ENCODE peak calls at places on chromosomes 3 and 15, in eight cellular contexts. A, K, J, Y, D, H, M and R are unnamed samples.

GRCh38 chr15:70102827-70103226 is 5.1 kb upstream of the TLE3 start:
- DNase-seq in K (no peak), A (no peak), Y (no peak), D (no peak), H (no peak), M (no peak), J (no peak), R (no peak)

GRCh38 chr3:188692700-188693099 is 479.1 kb upstream of the TPRG1 start:
- DNase-seq in K (no peak), Y (no peak), J (no peak), M (no peak), A (no peak), H (no peak), D (no peak), R (no peak)

GRCh38 chr3:42247576-42248027 is 18.4 kb downstream of the CCK start:
- DNase-seq in K (peak; percentile 65), H (peak; percentile 33), D (peak; percentile 11), J (no peak), M (peak; percentile 60), Y (peak; percentile 62), A (peak; percentile 56), R (peak; percentile 56)

GRCh38 chr3:49054344-49054862 is 25.2 kb upstream of the IMPDH2 start:
- DNase-seq in Y (no peak), J (no peak), M (no peak), D (no peak), K (no peak), H (no peak), A (no peak), R (no peak)

GRCh38 chr15:44125879-44126278 is 69.2 kb downstream of the FRMD5 start:
- DNase-seq in H (no peak), J (no peak), D (no peak), A (no peak), Y (no peak), M (no peak), K (no peak), R (no peak)

GRCh38 chr3:155908086-155908485 is 37.6 kb downstream of the GMPS start:
- DNase-seq in A (no peak), H (no peak), D (no peak), J (no peak), M (no peak), Y (peak; percentile 56), K (no peak), R (no peak)

GRCh38 chr3:100761211-100761921 is 52.1 kb downstream of the TFG start:
- DNase-seq in A (no peak), Y (no peak), M (no peak), J (no peak), K (no peak), D (peak; percentile 4), H (no peak), R (no peak)

GRCh38 chr3:153215971-153216370 is 53.9 kb downstream of the RAP2B start:
- DNase-seq in K (peak; percentile 18), Y (no peak), A (no peak), D (no peak), J (peak; percentile 73), H (no peak), M (no peak), R (no peak)

GRCh38 chr15:74615313-74616019 is at the start of gene CLK3:
- DNase-seq in K (peak; percentile 97), M (peak; percentile 96), D (peak; percentile 95), J (peak; percentile 82), A (peak; percentile 96), Y (peak; percentile 90), H (peak; percentile 97), R (peak; percentile 92)

GRCh38 chr3:124802702-124803101 is 72.5 kb downstream of the UMPS start:
- DNase-seq in A (no peak), K (no peak), D (no peak), M (no peak), H (no peak), J (no peak), Y (no peak), R (no peak)

GRCh38 chr15:64897345-64897985 is 14.2 kb upstream of the ANKDD1A start:
- DNase-seq in Y (peak; percentile 81), H (no peak), J (peak; percentile 64), A (no peak), K (peak; percentile 86), D (no peak), M (no peak), R (no peak)

GRCh38 chr15:70580286-70580685 is 183.1 kb downstream of the UACA start:
- DNase-seq in H (no peak), K (no peak), J (no peak), M (no peak), D (no peak), Y (no peak), A (no peak), R (no peak)

GRCh38 chr3:170007031-170007663 is 30.6 kb upstream of the GPR160 start:
- DNase-seq in M (no peak), D (no peak), A (peak; percentile 19), J (peak; percentile 69), Y (peak; percentile 68), K (peak; percentile 28), H (no peak), R (no peak)

GRCh38 chr15:65184305-65184943 is 718 bp downstream of the CLPX start:
- DNase-seq in K (peak; percentile 74), A (peak; percentile 24), J (no peak), Y (peak; percentile 40), D (no peak), M (peak; percentile 1), H (peak; percentile 6), R (peak; percentile 68)

GRCh38 chr3:73225161-73225861 is 163.9 kb downstream of the EBLN2 start:
- DNase-seq in K (no peak), H (no peak), D (no peak), A (no peak), M (no peak), J (no peak), Y (no peak), R (no peak)

GRCh38 chr15:89083246-89083645 is 5.0 kb upstream of the ABHD2 start:
- DNase-seq in Y (no peak), A (no peak), H (no peak), D (no peak), J (no peak), K (no peak), M (no peak), R (peak; percentile 45)

GRCh38 chr15:58669108-58669507 is 80.4 kb downstream of the ADAM10 start:
- DNase-seq in H (no peak), M (no peak), Y (no peak), A (no peak), K (no peak), J (no peak), D (no peak), R (no peak)

GRCh38 chr3:196604548-196604947 is 34.9 kb upstream of the NRROS start:
- DNase-seq in J (no peak), H (no peak), K (no peak), M (no peak), A (peak; percentile 47), Y (no peak), D (peak; percentile 30), R (no peak)

GRCh38 chr3:175386630-175387029 is 527.5 kb downstream of the NAALADL2 start:
- DNase-seq in Y (peak; percentile 85), H (no peak), J (peak; percentile 79), M (no peak), A (no peak), K (peak; percentile 64), D (no peak), R (peak; percentile 80)

GRCh38 chr3:42530073-42530472 is 27.6 kb downstream of the VIPR1 start:
- DNase-seq in H (no peak), Y (no peak), M (no peak), A (no peak), J (no peak), D (no peak), K (no peak), R (no peak)

GRCh38 chr3:33417051-33417673 is 23.0 kb downstream of the UBP1 start:
- DNase-seq in J (no peak), A (no peak), D (no peak), H (no peak), Y (peak; percentile 65), M (no peak), K (no peak), R (no peak)

GRCh38 chr3:51337666-51338065 is 47.4 kb upstream of the MANF start:
- DNase-seq in H (no peak), J (no peak), K (no peak), M (no peak), Y (no peak), A (no peak), D (no peak), R (no peak)

GRCh38 chr3:150227839-150228238 is 180.3 kb upstream of the TSC22D2 start:
- DNase-seq in M (peak; percentile 20), K (peak; percentile 76), D (peak; percentile 70), Y (peak; percentile 68), H (peak; percentile 28), J (no peak), A (peak; percentile 14), R (no peak)

GRCh38 chr3:5010706-5011554 is 31.7 kb downstream of the BHLHE40 start:
- DNase-seq in K (peak; percentile 30), A (peak; percentile 20), Y (no peak), J (no peak), D (no peak), M (no peak), H (no peak), R (no peak)

GRCh38 chr3:33092496-33093254 is 4.3 kb downstream of the GLB1 start:
- DNase-seq in H (no peak), J (no peak), K (no peak), Y (no peak), D (no peak), M (no peak), A (no peak), R (no peak)

GRCh38 chr3:71391361-71391760 is 192.2 kb downstream of the FOXP1 start:
- DNase-seq in A (no peak), M (no peak), Y (no peak), K (no peak), H (no peak), J (no peak), D (no peak), R (no peak)

GRCh38 chr3:28901029-28901428 is 379.8 kb upstream of the RBMS3 start:
- DNase-seq in Y (no peak), M (no peak), J (peak; percentile 65), K (peak; percentile 19), A (no peak), H (no peak), D (no peak), R (no peak)

GRCh38 chr15:99115300-99116215 is 10.7 kb downstream of the SYNM start:
- DNase-seq in A (no peak), D (no peak), J (no peak), H (no peak), K (no peak), M (no peak), Y (no peak), R (no peak)

GRCh38 chr3:160061525-160061924 is 72.9 kb downstream of the IL12A start:
- DNase-seq in H (no peak), M (no peak), K (no peak), A (no peak), J (no peak), Y (no peak), D (no peak), R (no peak)

GRCh38 chr15:84804005-84804803 is 13.0 kb upstream of the ALPK3 start:
- DNase-seq in J (no peak), D (no peak), H (no peak), A (no peak), M (no peak), Y (no peak), K (no peak), R (no peak)